ENCODE peak calls at places on chromosomes 3 and 15, in six cellular contexts. B is left colon, M is posterior cingulate gyrus, O is stomach, R is fibroblast of pulmonary artery, Y is D341Med. W is an unnamed sample.

GRCh38 chr15:71677352-71677751 is 133.0 kb upstream of the NR2E3 start:
- DNase-seq in B (no peak), R (no peak), O (no peak), M (no peak), Y (no peak), W (no peak)

GRCh38 chr3:114058646-114059045 is 2.1 kb downstream of the QTRT2 start:
- DNase-seq in B (no peak), Y (no peak), R (no peak), M (no peak), O (no peak), W (no peak)

GRCh38 chr3:13452490-13453335 is 27.4 kb upstream of the HDAC11 start:
- DNase-seq in O (no peak), Y (no peak), R (peak; percentile 67), M (peak; percentile 34), B (no peak), W (peak; percentile 39)

GRCh38 chr3:161890147-161890625 is 393.6 kb downstream of the OTOL1 start:
- DNase-seq in Y (no peak), B (peak; percentile 67), M (no peak), R (peak; percentile 97), O (peak; percentile 72), W (peak; percentile 48)

GRCh38 chr3:14565791-14566588 is 25.8 kb upstream of the GRIP2 start:
- DNase-seq in B (no peak), O (peak; percentile 35), R (peak; percentile 32), Y (no peak), M (no peak), W (peak; percentile 62)

GRCh38 chr15:101013769-101014223 is 94.6 kb downstream of the LRRK1 start:
- DNase-seq in Y (peak; percentile 68), R (no peak), M (no peak), O (no peak), B (no peak), W (no peak)

GRCh38 chr3:141913150-141913811 is 36.8 kb downstream of the ATP1B3 start:
- DNase-seq in R (peak; percentile 84), B (no peak), Y (peak; percentile 62), M (no peak), O (no peak), W (peak; percentile 52)

GRCh38 chr3:141410861-141411771 is 42.8 kb downstream of the ZBTB38 start:
- DNase-seq in O (no peak), M (no peak), R (no peak), B (no peak), Y (no peak), W (no peak)

GRCh38 chr3:22713936-22714335 is 489.2 kb upstream of the UBE2E2 start:
- DNase-seq in R (peak; percentile 92), Y (no peak), B (no peak), O (no peak), M (no peak), W (no peak)

GRCh38 chr3:123110953-123111615 is 44.3 kb downstream of the PDIA5 start:
- DNase-seq in Y (peak; percentile 85), M (no peak), O (no peak), B (no peak), R (no peak), W (no peak)

GRCh38 chr3:197674741-197675567 is 61.8 kb downstream of the RUBCN start:
- DNase-seq in B (no peak), O (no peak), R (no peak), M (no peak), Y (no peak), W (no peak)

GRCh38 chr3:187742351-187743171 is 2.7 kb downstream of the BCL6 start:
- DNase-seq in R (peak; percentile 57), M (no peak), Y (no peak), B (peak; percentile 53), O (peak; percentile 55), W (no peak)

GRCh38 chr15:82647835-82648256 is 683 bp upstream of the CPEB1 start:
- DNase-seq in O (no peak), M (no peak), Y (peak; percentile 82), R (no peak), B (no peak), W (no peak)

GRCh38 chr15:100601158-100601557 is 826 bp downstream of the LINS1 start:
- DNase-seq in Y (no peak), M (no peak), R (peak; percentile 17), B (no peak), O (no peak), W (no peak)